ENCODE peak calls at places on chromosomes 12 and 14, in nine cellular contexts. J is esophagus muscularis mucosa, S is psoas muscle, D is colonic mucosa, H is MG63, A is heart left ventricle, M is mucosa of descending colon, B is stomach, G is cardiac muscle cell. V is an unnamed sample. For H3K36me3, the result is how much of the 10 kb centered on the place peaks cover.

GRCh38 chr14:66359500-66359899 is 126.7 kb upstream of the CCDC196 start:
- DNase-seq in G (peak), S (no peak), H (no peak), B (no peak), D (no peak), J (no peak), M (no peak), A (no peak), V (peak)

GRCh38 chr14:103522649-103523582 is at the start of gene CKB:
- DNase-seq in S (peak), B (peak), A (peak), G (peak), M (peak), J (no peak), H (no peak), D (peak), V (no peak)

GRCh38 chr12:62689042-62689839 is 222.6 kb downstream of the MON2 start:
- DNase-seq in B (no peak), H (peak), D (no peak), A (no peak), G (no peak), M (no peak), S (no peak), J (no peak), V (no peak)

GRCh38 chr12:30859226-30859625 is 67.3 kb upstream of the TSPAN11 start:
- DNase-seq in G (no peak), M (no peak), H (no peak), D (no peak), S (no peak), A (no peak), B (no peak), J (no peak), V (no peak)

GRCh38 chr14:50714452-50715073 is 46.5 kb upstream of the SAV1 start:
- DNase-seq in J (no peak), B (no peak), S (no peak), G (peak), M (no peak), H (no peak), D (no peak), A (no peak), V (peak)

GRCh38 chr12:70648831-70649230 is 11.6 kb upstream of the PTPRB start:
- DNase-seq in H (no peak), B (no peak), J (no peak), S (no peak), A (no peak), D (no peak), G (no peak), M (no peak), V (no peak)

GRCh38 chr12:50981319-50982239 is 29.2 kb downstream of the HIGD1C start:
- DNase-seq in S (no peak), B (no peak), D (peak), G (no peak), J (no peak), M (no peak), H (no peak), A (no peak), V (peak)

GRCh38 chr14:20782280-20782890 is 1.3 kb downstream of the RNASE6 start:
- DNase-seq in A (no peak), J (no peak), H (no peak), D (peak), G (no peak), B (no peak), S (no peak), M (no peak), V (peak)

GRCh38 chr12:12646483-12647072 is 34.9 kb downstream of the CREBL2 start:
- DNase-seq in G (no peak), J (no peak), M (no peak), S (no peak), H (no peak), A (no peak), B (no peak), D (no peak), V (no peak)

GRCh38 chr14:95069018-95069417 is 88.3 kb downstream of the DICER1 start:
- DNase-seq in M (no peak), A (no peak), H (no peak), S (no peak), G (no peak), D (no peak), B (no peak), J (no peak), V (no peak)

GRCh38 chr12:118164798-118165486 is 29.0 kb downstream of the PEBP1 start:
- DNase-seq in D (no peak), J (no peak), S (no peak), B (no peak), H (peak), G (peak), M (no peak), A (no peak), V (peak)

GRCh38 chr12:121036810-121037326 is 2.2 kb downstream of the OASL start:
- DNase-seq in J (no peak), S (no peak), H (peak), G (no peak), A (no peak), B (no peak), M (no peak), D (no peak), V (no peak)

GRCh38 chr12:107684029-107684790 is 1.4 kb upstream of the PWP1 start:
- DNase-seq in A (no peak), J (no peak), D (no peak), G (no peak), B (no peak), S (no peak), M (no peak), H (peak), V (no peak)

GRCh38 chr12:129911437-129912049 is 7.7 kb upstream of the TMEM132D start:
- DNase-seq in G (peak), H (peak), D (peak), M (peak), A (no peak), B (peak), S (no peak), J (no peak), V (peak)

GRCh38 chr12:104944252-104944651 is 13.8 kb downstream of the SLC41A2 start:
- DNase-seq in H (no peak), S (no peak), B (no peak), J (no peak), A (no peak), D (no peak), M (no peak), G (no peak), V (peak)

GRCh38 chr12:79121486-79121885 is 256.9 kb downstream of the SYT1 start:
- DNase-seq in H (no peak), G (no peak), A (no peak), M (no peak), S (no peak), D (no peak), B (no peak), J (no peak), V (no peak)

GRCh38 chr12:107593713-107594381 is 91.8 kb upstream of the PWP1 start:
- DNase-seq in B (no peak), M (no peak), A (no peak), J (no peak), H (no peak), G (no peak), D (no peak), S (no peak), V (no peak)

GRCh38 chr14:29352681-29353080 is 575.0 kb downstream of the PRKD1 start:
- DNase-seq in D (no peak), B (no peak), M (no peak), G (no peak), A (no peak), J (no peak), H (no peak), S (no peak), V (no peak)

GRCh38 chr12:30740274-30740673 is 14.5 kb downstream of the CAPRIN2 start:
- DNase-seq in M (no peak), S (no peak), D (no peak), B (no peak), A (no peak), J (no peak), G (no peak), H (no peak), V (no peak)

GRCh38 chr12:89225401-89225800 is 126.9 kb downstream of the DUSP6 start:
- DNase-seq in G (no peak), A (peak), S (peak), M (no peak), J (no peak), H (peak), D (no peak), B (no peak), V (peak)

GRCh38 chr12:110546339-110546738 is 36.8 kb downstream of the PPTC7 start:
- DNase-seq in A (no peak), H (peak), S (no peak), J (no peak), B (no peak), G (no peak), M (no peak), D (no peak), V (no peak)

GRCh38 chr14:69997849-69998248 is 118.6 kb downstream of the SMOC1 start:
- DNase-seq in A (no peak), G (no peak), S (no peak), D (no peak), J (no peak), M (no peak), B (peak), H (peak), V (no peak)

GRCh38 chr12:104232609-104233280 is 17.2 kb downstream of the TXNRD1 start:
- DNase-seq in S (no peak), J (no peak), A (no peak), H (no peak), M (no peak), D (no peak), B (no peak), G (no peak), V (no peak)

GRCh38 chr12:46124848-46125619 is 134.7 kb upstream of the SCAF11 start:
- DNase-seq in M (no peak), A (no peak), S (no peak), D (peak), J (no peak), H (peak), B (peak), G (peak), V (peak)

GRCh38 chr14:64218344-64219240 is 75.6 kb downstream of the ESR2 start:
- DNase-seq in J (no peak), H (no peak), M (no peak), D (no peak), G (peak), B (peak), S (no peak), A (peak), V (no peak)
- H3K36me3 ChIP-seq in J (half or more), H (under half), M (under half), D (under half), G (under half), B (half or more), S (half or more), A (half or more), V (under half)

GRCh38 chr12:124975276-124975675 is 13.7 kb downstream of the DHX37 start:
- DNase-seq in G (no peak), H (no peak), J (no peak), B (no peak), S (no peak), M (no peak), A (no peak), D (no peak), V (no peak)

GRCh38 chr12:124972211-124972610 is 16.7 kb downstream of the DHX37 start:
- DNase-seq in J (no peak), H (no peak), G (no peak), B (no peak), S (no peak), M (no peak), A (no peak), D (no peak), V (no peak)

GRCh38 chr12:124979568-124979967 is 9.4 kb downstream of the DHX37 start:
- DNase-seq in B (no peak), M (no peak), J (no peak), H (no peak), A (no peak), G (no peak), D (no peak), S (no peak), V (no peak)

GRCh38 chr12:124980098-124980892 is 8.6 kb downstream of the DHX37 start:
- DNase-seq in A (no peak), B (no peak), S (no peak), H (no peak), D (no peak), G (no peak), J (no peak), M (no peak), V (no peak)

DNA sequence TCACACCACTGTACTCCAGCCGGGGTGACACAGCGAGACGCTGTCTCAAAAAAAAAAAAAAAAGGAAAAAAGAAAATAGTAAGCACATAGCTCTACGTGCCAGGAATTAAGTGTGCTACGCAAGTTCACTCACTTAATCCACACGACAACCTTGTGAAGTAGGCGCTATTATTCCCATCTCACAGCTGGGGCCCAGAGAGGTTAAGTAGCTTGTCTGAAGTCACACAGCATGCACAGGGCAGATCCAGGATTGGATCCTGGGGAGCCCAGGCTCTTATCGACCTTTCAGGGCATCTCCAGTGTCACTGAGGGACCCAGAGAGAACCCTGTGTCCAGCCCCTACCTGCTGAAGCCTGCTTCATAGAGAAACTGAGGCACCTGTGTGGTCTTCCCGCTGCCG is 11.9 kb downstream of the DHX37 start:
- DNase-seq in A (no peak), J (no peak), B (no peak), D (no peak), G (no peak), H (no peak), M (no peak), S (no peak), V (no peak)
- H3K36me3 ChIP-seq in A (half or more), J (half or more), B (half or more), D (under half), G (under half), H (under half), M (under half), S (half or more), V (under half)

GRCh38 chr12:32030676-32031075 is 71.5 kb downstream of the RESF1 start:
- DNase-seq in M (no peak), J (no peak), S (no peak), B (no peak), H (no peak), D (no peak), A (no peak), G (no peak), V (no peak)
- H3K36me3 ChIP-seq in M (under half), J (under half), S (under half), B (under half), H (under half), D (under half), A (under half), G (under half), V (under half)

DNA sequence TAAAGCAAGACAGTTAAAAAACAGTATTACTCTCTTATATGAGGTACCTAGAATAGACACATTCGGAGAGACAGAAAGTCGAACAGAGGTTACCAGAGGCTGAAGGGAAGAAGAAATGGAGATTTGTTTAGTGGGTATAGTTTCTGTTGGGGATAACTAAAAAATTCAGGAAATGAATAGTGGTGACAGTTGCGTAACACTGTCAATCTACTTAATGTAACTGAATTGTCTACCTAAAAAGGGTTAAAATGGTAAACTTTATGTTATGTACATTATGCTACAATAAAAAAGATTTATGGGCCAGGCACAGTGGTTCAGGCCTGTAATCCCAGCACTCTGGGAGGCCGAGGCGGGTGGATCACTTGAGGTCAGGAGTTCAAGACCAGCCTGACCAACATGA is 30.6 kb upstream of the SLC6A13 start:
- DNase-seq in M (no peak), A (no peak), D (no peak), B (no peak), J (no peak), G (no peak), H (no peak), S (no peak), V (no peak)
- H3K36me3 ChIP-seq in M (under half), A (half or more), D (under half), B (half or more), J (under half), G (half or more), H (half or more), S (half or more), V (under half)

GRCh38 chr12:57526477-57527126 is 4.0 kb downstream of the MBD6 start:
- DNase-seq in M (no peak), D (no peak), A (no peak), H (no peak), S (no peak), B (no peak), G (no peak), J (no peak), V (no peak)
- H3K36me3 ChIP-seq in M (under half), D (under half), A (half or more), H (half or more), S (half or more), B (half or more), G (under half), J (half or more), V (under half)

V was measured in small intestine.